ENCODE peak calls at places on chromosomes 7 and 10, in six cellular contexts. One of them, this sample, is unnamed.
A peak's percentile ranks its signal among the peaks of the same experiment; 100 is the strongest.

GRCh38 chr10:71191459-71192113 is 20.8 kb upstream of the UNC5B start:
- DNase-seq in HEK293T: no peak
- DNase-seq in HepG2: no peak
- DNase-seq in IMR-90: no peak
- DNase-seq in A549: no peak
- DNase-seq in GM12878: no peak
- DNase-seq in this sample: no peak

GRCh38 chr7:13904689-13905088 is 84.8 kb downstream of the ETV1 start:
- DNase-seq in HEK293T: no peak
- DNase-seq in HepG2: no peak
- DNase-seq in IMR-90: peak; percentile 77
- DNase-seq in A549: no peak
- DNase-seq in GM12878: no peak
- DNase-seq in this sample: no peak

GRCh38 chr10:81081887-81082620 is 544.4 kb downstream of the SH2D4B start:
- DNase-seq in HEK293T: no peak
- DNase-seq in HepG2: no peak
- DNase-seq in IMR-90: peak; percentile 12
- DNase-seq in A549: peak; percentile 10
- DNase-seq in GM12878: no peak
- DNase-seq in this sample: no peak

GRCh38 chr7:40709077-40709964 is 574.5 kb downstream of the SUGCT start:
- DNase-seq in HEK293T: no peak
- DNase-seq in HepG2: no peak
- DNase-seq in IMR-90: no peak
- DNase-seq in A549: no peak
- DNase-seq in GM12878: no peak
- DNase-seq in this sample: no peak

GRCh38 chr10:26978531-26978930 is 117.8 kb upstream of the ABI1 start:
- DNase-seq in HEK293T: no peak
- DNase-seq in HepG2: no peak
- DNase-seq in IMR-90: no peak
- DNase-seq in A549: no peak
- DNase-seq in GM12878: no peak
- DNase-seq in this sample: no peak

GRCh38 chr7:72405389-72405788 is 6.7 kb downstream of the CALN1 start:
- DNase-seq in HEK293T: no peak
- DNase-seq in HepG2: no peak
- DNase-seq in IMR-90: no peak
- DNase-seq in A549: no peak
- DNase-seq in GM12878: no peak
- DNase-seq in this sample: no peak

GRCh38 chr7:98869374-98870070 is at the start of gene TMEM130:
- DNase-seq in HEK293T: no peak
- DNase-seq in HepG2: no peak
- DNase-seq in IMR-90: no peak
- DNase-seq in A549: no peak
- DNase-seq in GM12878: no peak
- DNase-seq in this sample: no peak

GRCh38 chr10:31602541-31603244 is 283.7 kb downstream of the ZEB1 start:
- DNase-seq in HEK293T: no peak
- DNase-seq in HepG2: no peak
- DNase-seq in IMR-90: peak; percentile 73
- DNase-seq in A549: peak; percentile 41
- DNase-seq in GM12878: no peak
- DNase-seq in this sample: no peak

GRCh38 chr10:1069680-1070079 is 13.5 kb downstream of the WDR37 start:
- DNase-seq in HEK293T: no peak
- DNase-seq in HepG2: no peak
- DNase-seq in IMR-90: no peak
- DNase-seq in A549: no peak
- DNase-seq in GM12878: no peak
- DNase-seq in this sample: no peak

GRCh38 chr10:130429809-130430208 is 293.6 kb downstream of the GLRX3 start:
- DNase-seq in HEK293T: no peak
- DNase-seq in HepG2: no peak
- DNase-seq in IMR-90: no peak
- DNase-seq in A549: no peak
- DNase-seq in GM12878: no peak
- DNase-seq in this sample: no peak
- TF ChIP-seq BHLHE40 in HEK293T: no peak
- TF ChIP-seq BHLHE40 in HepG2: no peak
- TF ChIP-seq BHLHE40 in IMR-90: no peak
- TF ChIP-seq BHLHE40 in A549: no peak
- TF ChIP-seq BHLHE40 in GM12878: no peak
- TF ChIP-seq BHLHE40 in this sample: no peak

GRCh38 chr7:83413831-83414230 is 235.1 kb downstream of the SEMA3E start:
- DNase-seq in HEK293T: no peak
- DNase-seq in HepG2: no peak
- DNase-seq in IMR-90: no peak
- DNase-seq in A549: no peak
- DNase-seq in GM12878: no peak
- DNase-seq in this sample: no peak
- TF ChIP-seq BHLHE40 in HEK293T: no peak
- TF ChIP-seq BHLHE40 in HepG2: no peak
- TF ChIP-seq BHLHE40 in IMR-90: no peak
- TF ChIP-seq BHLHE40 in A549: no peak
- TF ChIP-seq BHLHE40 in GM12878: no peak
- TF ChIP-seq BHLHE40 in this sample: no peak

GRCh38 chr7:17320642-17321041 is 22.2 kb downstream of the AHR start:
- DNase-seq in HEK293T: no peak
- DNase-seq in HepG2: peak; percentile 56
- DNase-seq in IMR-90: no peak
- DNase-seq in A549: peak; percentile 48
- DNase-seq in GM12878: no peak
- DNase-seq in this sample: no peak
- TF ChIP-seq BHLHE40 in HEK293T: no peak
- TF ChIP-seq BHLHE40 in HepG2: no peak
- TF ChIP-seq BHLHE40 in IMR-90: no peak
- TF ChIP-seq BHLHE40 in A549: no peak
- TF ChIP-seq BHLHE40 in GM12878: no peak
- TF ChIP-seq BHLHE40 in this sample: no peak

DNA sequence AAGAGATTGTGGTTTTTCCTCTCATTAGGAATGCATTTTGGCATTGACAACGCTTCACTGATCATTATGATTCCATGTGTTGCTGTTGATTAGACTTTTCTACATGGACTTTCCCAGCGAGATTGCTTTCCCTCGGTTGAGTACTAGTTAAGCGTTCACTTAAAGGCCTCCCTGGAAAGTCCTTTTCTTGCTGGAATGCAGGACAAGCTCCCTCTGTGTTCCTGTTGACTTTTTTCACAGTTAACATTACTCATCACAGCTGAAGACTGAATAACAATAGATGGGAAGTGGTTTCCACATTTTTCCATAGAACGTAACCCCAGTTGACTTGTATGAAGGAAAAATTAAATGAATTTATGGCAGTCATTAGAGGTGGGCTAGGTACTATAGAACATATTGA is 2.6 kb upstream of the CAV1 start:
- DNase-seq in HEK293T: no peak
- DNase-seq in HepG2: peak; percentile 10
- DNase-seq in IMR-90: peak; percentile 84
- DNase-seq in A549: peak; percentile 80
- DNase-seq in GM12878: no peak
- DNase-seq in this sample: no peak
- TF ChIP-seq BHLHE40 in HEK293T: no peak
- TF ChIP-seq BHLHE40 in HepG2: no peak
- TF ChIP-seq BHLHE40 in IMR-90: no peak
- TF ChIP-seq BHLHE40 in A549: no peak
- TF ChIP-seq BHLHE40 in GM12878: no peak
- TF ChIP-seq BHLHE40 in this sample: no peak